ENCODE peak calls at places on chromosomes 5 and 9, in seven cellular contexts. D, R, J, U, S, W and K are unnamed samples.

GRCh38 chr9:34550016-34550680 is 27.4 kb upstream of the ENHO start:
- DNase-seq in D (no peak), R (peak; percentile 19), J (no peak), U (no peak), S (no peak), W (peak; percentile 26), K (no peak)

GRCh38 chr9:5688109-5688508 is 59.2 kb downstream of the RIC1 start:
- DNase-seq in D (no peak), R (no peak), J (no peak), U (no peak), S (no peak), W (peak; percentile 9), K (no peak)

GRCh38 chr9:127919253-127919815 is 2.5 kb upstream of the ST6GALNAC4 start:
- DNase-seq in D (peak; percentile 73), R (peak; percentile 83), J (peak; percentile 98), U (peak; percentile 89), S (peak; percentile 86), W (peak; percentile 51), K (peak; percentile 97)

GRCh38 chr9:80664327-80665210 is 1024.8 kb downstream of the TLE1 start:
- DNase-seq in D (no peak), R (no peak), J (no peak), U (no peak), S (no peak), W (no peak), K (no peak)

GRCh38 chr9:114154597-114155102 is 687 bp upstream of the COL27A1 start:
- DNase-seq in D (no peak), R (no peak), J (no peak), U (no peak), S (no peak), W (no peak), K (no peak)

GRCh38 chr9:110777201-110777842 is 108.7 kb downstream of the MUSK start:
- DNase-seq in D (no peak), R (no peak), J (no peak), U (no peak), S (no peak), W (no peak), K (no peak)

GRCh38 chr5:150777685-150778084 is 872 bp upstream of the SMIM3 start:
- DNase-seq in D (no peak), R (no peak), J (no peak), U (no peak), S (no peak), W (no peak), K (no peak)

GRCh38 chr9:104961701-104962359 is 33.9 kb upstream of the ABCA1 start:
- DNase-seq in D (no peak), R (no peak), J (no peak), U (no peak), S (peak; percentile 24), W (no peak), K (no peak)

GRCh38 chr5:176630681-176631222 is 277 bp downstream of the EIF4E1B start:
- DNase-seq in D (no peak), R (no peak), J (no peak), U (no peak), S (no peak), W (no peak), K (no peak)
- TF ChIP-seq EP300 in D (no peak), R (no peak), J (no peak), U (no peak), S (no peak), W (no peak), K (no peak)

GRCh38 chr9:69582018-69582417 is 90.2 kb downstream of the APBA1 start:
- DNase-seq in D (no peak), R (no peak), J (no peak), U (no peak), S (no peak), W (no peak), K (no peak)
- H3K27me3 ChIP-seq in D (no peaks in the 10 kb centered on the region), R (no peaks in the 10 kb centered on the region), J (no peaks in the 10 kb centered on the region), U (no peaks in the 10 kb centered on the region), S (no peaks in the 10 kb centered on the region), W (no peaks in the 10 kb centered on the region), K (no peaks in the 10 kb centered on the region)

DNA sequence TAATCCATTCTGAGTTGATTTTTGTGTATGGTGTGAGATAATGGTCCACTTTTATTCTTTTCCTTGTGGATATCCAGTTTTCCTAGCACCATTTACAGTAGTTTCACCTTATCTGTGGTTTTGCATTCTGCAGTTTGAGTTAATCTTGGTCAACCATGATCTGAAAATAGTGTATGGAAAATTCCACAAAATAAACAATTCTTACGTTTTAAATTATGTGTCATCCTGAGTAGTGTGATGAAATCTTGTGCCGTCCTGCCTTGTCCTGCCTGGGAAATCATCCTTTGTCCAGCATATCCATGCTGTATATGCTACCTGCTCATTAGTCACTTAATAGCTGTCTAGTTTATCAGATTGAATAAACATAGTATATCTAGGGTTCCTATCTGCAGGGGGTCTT is 42.1 kb downstream of the CDC42SE2 start:
- DNase-seq in D (no peak), R (no peak), J (no peak), U (no peak), S (no peak), W (no peak), K (no peak)
- TF ChIP-seq EP300 in D (no peak), R (no peak), J (no peak), U (no peak), S (no peak), W (peak; percentile 54), K (no peak)

DNA sequence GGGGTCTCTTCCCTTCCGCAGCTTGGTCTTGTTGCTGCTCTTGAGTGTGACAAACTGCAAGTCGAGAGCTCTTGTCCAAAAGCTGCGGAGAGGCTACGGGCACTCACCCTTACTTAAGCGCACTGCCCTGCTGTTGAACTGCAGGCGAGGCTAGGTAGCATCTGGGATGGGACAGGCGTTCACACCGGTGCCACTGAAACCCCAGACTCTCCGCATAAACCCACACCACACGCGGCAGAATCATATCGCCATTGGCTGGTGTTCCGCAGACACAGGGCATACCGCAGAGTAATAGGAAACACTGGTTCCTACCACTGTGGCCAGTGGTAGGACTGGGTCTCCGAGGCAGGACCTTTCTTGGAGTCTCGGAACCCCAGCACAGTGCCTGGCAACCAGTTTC is 2.2 kb upstream of the NPR3 start:
- DNase-seq in D (no peak), R (no peak), J (no peak), U (no peak), S (no peak), W (no peak), K (no peak)
- H3K27me3 ChIP-seq in D (no peaks in the 10 kb centered on the region), R (peaks cover 36% of the 10 kb centered on the region), J (peaks cover 29% of the 10 kb centered on the region), U (no peaks in the 10 kb centered on the region), S (peaks cover 60% of the 10 kb centered on the region), W (peaks cover 17% of the 10 kb centered on the region), K (peaks cover 20% of the 10 kb centered on the region)